ENCODE peak calls at places on chromosome 9, in seven cellular contexts. S, Y, Q, G, V, I and H are unnamed samples.

GRCh38 chr9:35749515-35750255 is 598 bp downstream of the RGP1 start:
- DNase-seq in S (peak), Y (no peak), Q (peak), G (peak), V (peak), I (no peak), H (no peak)

GRCh38 chr9:37540634-37541033 is 35.5 kb downstream of the FBXO10 start:
- DNase-seq in S (no peak), Y (no peak), Q (peak), G (no peak), V (no peak), I (no peak), H (no peak)

GRCh38 chr9:15370496-15371464 is 51.9 kb upstream of the SNAPC3 start:
- DNase-seq in S (no peak), Y (no peak), Q (no peak), G (no peak), V (no peak), I (no peak), H (no peak)

GRCh38 chr9:129384138-129384886 is 206.3 kb upstream of the IER5L start:
- DNase-seq in S (no peak), Y (no peak), Q (no peak), G (no peak), V (no peak), I (no peak), H (no peak)

GRCh38 chr9:130451509-130452388 is 7.0 kb downstream of the ASS1 start:
- DNase-seq in S (peak), Y (peak), Q (peak), G (no peak), V (no peak), I (peak), H (peak)

GRCh38 chr9:120374817-120375216 is 205.2 kb downstream of the CDK5RAP2 start:
- DNase-seq in S (no peak), Y (no peak), Q (no peak), G (no peak), V (no peak), I (no peak), H (no peak)

GRCh38 chr9:129289131-129289731 is 111.2 kb upstream of the IER5L start:
- DNase-seq in S (no peak), Y (no peak), Q (no peak), G (no peak), V (peak), I (no peak), H (no peak)

GRCh38 chr9:607417-607816 is 234.1 kb upstream of the DMRT1 start:
- DNase-seq in S (no peak), Y (no peak), Q (no peak), G (no peak), V (no peak), I (no peak), H (no peak)

GRCh38 chr9:114370985-114371335 is 16.8 kb downstream of the AKNA start:
- DNase-seq in S (no peak), Y (no peak), Q (peak), G (no peak), V (peak), I (no peak), H (no peak)

GRCh38 chr9:89635007-89635742 is 30.4 kb downstream of the GADD45G start:
- DNase-seq in S (no peak), Y (no peak), Q (peak), G (no peak), V (peak), I (peak), H (no peak)

GRCh38 chr9:119974026-119974425 is 604.8 kb upstream of the BRINP1 start:
- DNase-seq in S (no peak), Y (no peak), Q (no peak), G (no peak), V (no peak), I (peak), H (no peak)

GRCh38 chr9:133990366-133991210 is 1.5 kb downstream of the VAV2 start:
- DNase-seq in S (peak), Y (no peak), Q (no peak), G (no peak), V (peak), I (peak), H (no peak)

GRCh38 chr9:2158111-2158610 is 143.0 kb downstream of the SMARCA2 start:
- DNase-seq in S (peak), Y (no peak), Q (peak), G (peak), V (peak), I (peak), H (no peak)

GRCh38 chr9:131545003-131545785 is at the start of gene PRRT1B:
- DNase-seq in S (no peak), Y (no peak), Q (peak), G (no peak), V (no peak), I (no peak), H (no peak)

GRCh38 chr9:23821400-23822181 is 4.4 kb downstream of the ELAVL2 start:
- DNase-seq in S (peak), Y (no peak), Q (peak), G (no peak), V (no peak), I (no peak), H (peak)

GRCh38 chr9:108473209-108474112 is 382.3 kb downstream of the ACTL7B start:
- DNase-seq in S (no peak), Y (no peak), Q (no peak), G (no peak), V (no peak), I (peak), H (no peak)

GRCh38 chr9:2127486-2127885 is 112.3 kb downstream of the SMARCA2 start:
- DNase-seq in S (no peak), Y (peak), Q (no peak), G (no peak), V (no peak), I (peak), H (no peak)

GRCh38 chr9:36551129-36551528 is 21.6 kb upstream of the MELK start:
- DNase-seq in S (no peak), Y (no peak), Q (no peak), G (no peak), V (no peak), I (peak), H (no peak)

GRCh38 chr9:115008536-115008935 is 78.1 kb upstream of the TNFSF8 start:
- DNase-seq in S (no peak), Y (peak), Q (no peak), G (no peak), V (no peak), I (peak), H (no peak)

GRCh38 chr9:121650220-121651013 is 1.0 kb upstream of the DAB2IP start:
- DNase-seq in S (peak), Y (peak), Q (peak), G (no peak), V (peak), I (no peak), H (peak)

GRCh38 chr9:16131269-16131668 is 578.4 kb downstream of the CCDC171 start:
- DNase-seq in S (no peak), Y (no peak), Q (no peak), G (no peak), V (no peak), I (peak), H (no peak)

GRCh38 chr9:72753261-72753893 is 199.5 kb downstream of the ALDH1A1 start:
- DNase-seq in S (no peak), Y (no peak), Q (no peak), G (no peak), V (no peak), I (peak), H (no peak)
- TF ChIP-seq CTCF in S (no peak), Y (peak), Q (no peak), G (peak), V (no peak), I (peak), H (no peak)

DNA sequence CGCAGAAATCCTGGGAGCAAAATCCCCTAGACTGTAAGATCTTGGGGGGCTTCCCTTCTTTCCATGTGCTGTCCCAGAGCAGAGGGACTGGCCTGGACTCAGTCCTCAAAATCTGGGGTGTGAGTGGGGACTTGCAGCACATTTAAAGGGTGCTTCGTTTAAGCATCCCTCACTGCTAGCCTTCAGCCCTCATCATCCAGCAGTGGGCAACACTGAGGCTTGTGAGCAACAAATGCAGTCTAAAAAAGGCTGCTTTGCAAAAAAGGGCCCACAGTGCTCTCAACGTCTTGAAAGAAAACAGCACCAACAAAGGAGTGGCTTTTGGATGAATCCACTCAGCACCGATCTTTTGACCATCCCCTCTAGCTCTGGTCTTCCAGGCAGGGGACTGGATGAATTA is 128.3 kb upstream of the TBC1D2 start:
- DNase-seq in S (no peak), Y (no peak), Q (no peak), G (no peak), V (no peak), I (peak), H (no peak)
- TF ChIP-seq CTCF in S (no peak), Y (peak), Q (no peak), G (no peak), V (no peak), I (peak), H (no peak)

DNA sequence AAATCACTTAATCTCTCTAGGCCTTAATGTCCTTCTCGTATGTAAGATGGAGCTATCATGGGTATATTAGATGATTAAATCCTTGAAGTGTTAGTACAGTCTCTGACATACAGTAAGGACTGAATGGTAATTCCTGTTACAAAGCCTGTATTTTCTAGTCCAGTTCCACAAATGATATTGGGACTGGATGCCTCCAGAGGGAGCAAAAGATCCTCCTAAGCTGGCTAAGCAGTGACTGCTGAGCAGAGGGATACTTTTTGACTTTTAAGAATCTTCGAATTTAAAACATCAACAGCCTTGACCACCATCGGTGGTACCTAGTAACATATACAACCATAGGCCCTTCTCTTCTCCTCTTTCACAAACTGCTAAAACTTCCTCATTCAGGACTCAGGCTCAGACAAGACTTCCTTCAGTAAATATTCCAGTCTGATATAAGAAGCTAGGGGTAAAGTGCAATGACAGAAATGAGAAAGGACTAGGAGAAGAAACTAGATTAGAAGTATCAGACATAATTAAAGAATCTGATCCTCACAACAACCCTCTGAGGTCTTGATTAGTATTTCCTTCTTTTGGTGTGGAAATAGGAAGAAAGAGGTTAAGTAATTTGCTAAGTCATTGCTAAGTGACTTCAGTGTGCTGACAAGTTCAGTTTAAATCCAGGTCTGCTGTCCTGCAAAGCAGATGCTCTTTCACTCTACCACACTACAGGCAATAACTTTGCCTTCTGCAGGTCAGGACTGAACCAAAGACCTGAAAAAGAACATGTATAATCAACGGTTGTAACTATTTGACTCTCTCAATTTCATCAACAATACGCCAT is 13.9 kb downstream of the PTAR1 start:
- DNase-seq in S (no peak), Y (no peak), Q (no peak), G (no peak), V (no peak), I (peak), H (no peak)
- TF ChIP-seq CTCF in S (no peak), Y (peak), Q (no peak), G (no peak), V (no peak), I (peak), H (no peak)

DNA sequence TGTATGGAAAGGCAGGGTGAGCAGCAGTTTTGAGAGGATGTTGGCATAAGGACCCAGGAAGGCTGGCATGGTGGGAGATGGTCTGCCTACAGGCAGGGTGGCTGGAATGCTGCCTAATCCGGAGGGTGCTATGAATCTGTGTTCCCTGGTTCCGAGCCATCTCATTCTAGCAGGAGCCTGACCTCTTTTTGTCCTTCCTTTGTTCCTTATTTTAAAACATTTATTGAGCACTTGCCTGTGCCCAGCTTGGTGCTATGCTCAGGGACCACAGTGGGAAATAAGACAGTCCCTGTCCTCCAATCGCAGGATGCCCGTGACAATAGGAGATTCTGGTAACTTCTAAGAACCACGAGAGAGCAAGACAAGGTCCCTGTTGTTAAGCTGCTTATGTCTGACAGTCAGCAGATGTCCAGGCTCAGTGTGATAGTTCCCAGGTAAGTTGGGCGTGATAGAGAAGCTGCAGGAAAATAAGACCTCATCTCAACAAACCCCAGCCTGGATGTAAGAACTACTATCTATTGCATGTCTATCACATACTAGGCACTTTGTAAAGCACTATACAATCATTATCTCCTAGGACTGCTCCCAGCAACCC is 9.1 kb upstream of the ZBTB34 start:
- DNase-seq in S (no peak), Y (no peak), Q (no peak), G (no peak), V (no peak), I (no peak), H (no peak)
- TF ChIP-seq CTCF in S (no peak), Y (no peak), Q (no peak), G (no peak), V (no peak), I (no peak), H (no peak)

GRCh38 chr9:33722359-33722675 is 73.0 kb upstream of the PRSS3 start:
- DNase-seq in S (no peak), Y (no peak), Q (no peak), G (no peak), V (no peak), I (no peak), H (no peak)
- TF ChIP-seq CTCF in S (peak), Y (no peak), Q (no peak), G (no peak), V (peak), I (no peak), H (peak)

DNA sequence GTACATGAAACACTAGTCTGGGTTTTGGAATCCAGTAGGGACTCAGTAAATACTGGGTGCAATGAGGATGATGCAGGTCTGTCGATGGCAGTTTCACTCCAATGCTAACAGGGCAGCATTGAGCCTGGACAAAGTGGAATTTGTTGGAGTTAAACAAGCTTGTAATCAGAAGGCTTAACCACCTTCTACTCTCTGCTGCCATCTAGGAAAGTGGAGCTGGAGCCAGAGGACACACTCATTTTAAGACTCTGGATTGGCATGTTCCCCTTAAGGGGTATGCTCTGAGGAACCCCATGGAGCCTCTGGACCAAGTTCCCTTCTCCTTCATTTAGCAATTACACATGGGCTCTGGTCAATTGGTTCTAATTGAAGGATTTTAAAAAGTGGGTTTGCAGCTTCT is 331.0 kb upstream of the ADAMTSL1 start:
- DNase-seq in S (no peak), Y (no peak), Q (no peak), G (no peak), V (no peak), I (no peak), H (no peak)
- TF ChIP-seq CTCF in S (peak), Y (peak), Q (peak), G (no peak), V (no peak), I (peak), H (no peak)